ENCODE peak calls at places on chromosomes 6 and 20, in six cellular contexts. One of them, this sample, is unnamed.
A peak's percentile ranks its signal among the peaks of the same experiment; 100 is the strongest.

GRCh38 chr20:57779401-57780003 is 69.7 kb upstream of the PMEPA1 start:
- DNase-seq in upper lobe of left lung: no peak
- DNase-seq in ovary: no peak
- DNase-seq in lower lobe of right lung: no peak
- DNase-seq in CD8-positive, alpha-beta memory T cell: no peak
- DNase-seq in aorta: no peak
- DNase-seq in this sample: no peak

GRCh38 chr6:33851959-33852358 is 48.2 kb upstream of the MLN start:
- DNase-seq in upper lobe of left lung: no peak
- DNase-seq in ovary: no peak
- DNase-seq in lower lobe of right lung: no peak
- DNase-seq in CD8-positive, alpha-beta memory T cell: no peak
- DNase-seq in aorta: no peak
- DNase-seq in this sample: no peak

GRCh38 chr6:81933648-81934047 is 181.2 kb upstream of the TENT5A start:
- DNase-seq in upper lobe of left lung: no peak
- DNase-seq in ovary: no peak
- DNase-seq in lower lobe of right lung: no peak
- DNase-seq in CD8-positive, alpha-beta memory T cell: no peak
- DNase-seq in aorta: no peak
- DNase-seq in this sample: no peak

GRCh38 chr20:25676164-25676809 is 20.4 kb downstream of the ZNF337 start:
- DNase-seq in upper lobe of left lung: no peak
- DNase-seq in ovary: no peak
- DNase-seq in lower lobe of right lung: no peak
- DNase-seq in CD8-positive, alpha-beta memory T cell: no peak
- DNase-seq in aorta: no peak
- DNase-seq in this sample: no peak

GRCh38 chr20:62159835-62160234 is 16.3 kb downstream of the SS18L1 start:
- DNase-seq in upper lobe of left lung: no peak
- DNase-seq in ovary: no peak
- DNase-seq in lower lobe of right lung: no peak
- DNase-seq in CD8-positive, alpha-beta memory T cell: peak; percentile 24
- DNase-seq in aorta: no peak
- DNase-seq in this sample: no peak

GRCh38 chr6:157143171-157143884 is 180.0 kb downstream of the TMEM242 start:
- DNase-seq in upper lobe of left lung: no peak
- DNase-seq in ovary: no peak
- DNase-seq in lower lobe of right lung: no peak
- DNase-seq in CD8-positive, alpha-beta memory T cell: peak; percentile 60
- DNase-seq in aorta: no peak
- DNase-seq in this sample: no peak

GRCh38 chr6:55239099-55239498 is 64.8 kb downstream of the HCRTR2 start:
- DNase-seq in upper lobe of left lung: no peak
- DNase-seq in ovary: no peak
- DNase-seq in lower lobe of right lung: no peak
- DNase-seq in CD8-positive, alpha-beta memory T cell: no peak
- DNase-seq in aorta: no peak
- DNase-seq in this sample: no peak

GRCh38 chr6:152573762-152574161 is 63.4 kb downstream of the SYNE1 start:
- DNase-seq in upper lobe of left lung: no peak
- DNase-seq in ovary: no peak
- DNase-seq in lower lobe of right lung: no peak
- DNase-seq in CD8-positive, alpha-beta memory T cell: no peak
- DNase-seq in aorta: no peak
- DNase-seq in this sample: no peak

GRCh38 chr20:57622579-57623381 is 2.6 kb upstream of the ZBP1 start:
- DNase-seq in upper lobe of left lung: peak; percentile 91
- DNase-seq in ovary: no peak
- DNase-seq in lower lobe of right lung: peak; percentile 76
- DNase-seq in CD8-positive, alpha-beta memory T cell: peak; percentile 48
- DNase-seq in aorta: peak; percentile 80
- DNase-seq in this sample: peak; percentile 36

GRCh38 chr6:96923400-96923799 is 1.1 kb upstream of the KLHL32 start:
- DNase-seq in upper lobe of left lung: no peak
- DNase-seq in ovary: no peak
- DNase-seq in lower lobe of right lung: no peak
- DNase-seq in CD8-positive, alpha-beta memory T cell: no peak
- DNase-seq in aorta: no peak
- DNase-seq in this sample: no peak

GRCh38 chr20:16569218-16570153 is 3.8 kb downstream of the KIF16B start:
- DNase-seq in upper lobe of left lung: no peak
- DNase-seq in ovary: no peak
- DNase-seq in lower lobe of right lung: no peak
- DNase-seq in CD8-positive, alpha-beta memory T cell: no peak
- DNase-seq in aorta: no peak
- DNase-seq in this sample: no peak

GRCh38 chr6:2229742-2230141 is 15.7 kb downstream of the GMDS start:
- DNase-seq in upper lobe of left lung: no peak
- DNase-seq in ovary: no peak
- DNase-seq in lower lobe of right lung: no peak
- DNase-seq in CD8-positive, alpha-beta memory T cell: no peak
- DNase-seq in aorta: no peak
- DNase-seq in this sample: no peak

DNA sequence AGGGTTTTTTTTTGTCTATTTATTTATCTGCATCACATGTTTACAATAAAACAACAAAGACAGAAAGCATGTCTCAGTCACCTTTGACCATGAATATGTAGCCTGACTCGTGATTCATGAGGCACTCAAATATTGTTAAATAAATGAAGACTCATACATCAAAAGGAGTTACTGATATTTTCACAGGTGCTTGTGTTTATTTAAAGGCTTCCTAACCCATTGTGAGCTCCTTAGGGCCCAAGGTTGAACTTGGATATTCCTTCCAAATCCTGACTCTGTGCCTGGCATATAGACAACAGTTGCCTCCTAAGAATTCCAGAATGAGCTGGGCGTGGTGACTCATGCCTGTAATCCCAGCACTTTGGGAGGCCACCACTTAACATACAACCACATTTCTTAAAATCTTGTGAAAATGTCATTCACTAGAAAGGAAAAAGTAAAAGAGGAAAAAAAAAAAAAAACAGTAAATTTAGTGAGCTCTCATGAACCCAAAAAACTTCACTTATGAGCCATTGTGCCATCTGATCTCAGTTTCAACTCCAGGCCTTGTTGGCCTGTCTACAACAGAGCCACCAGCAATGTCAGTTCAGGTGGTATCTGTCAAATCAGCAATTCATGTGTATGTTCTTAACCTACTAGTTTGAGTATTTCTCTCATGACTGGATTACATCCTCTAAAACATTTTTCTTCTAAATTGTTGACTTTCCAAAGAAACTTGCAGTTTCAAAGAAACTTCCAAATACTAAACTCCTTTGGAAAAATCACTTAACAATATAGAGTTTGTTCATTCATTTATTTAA is 162.7 kb upstream of the MARCKS start:
- DNase-seq in upper lobe of left lung: no peak
- DNase-seq in ovary: no peak
- DNase-seq in lower lobe of right lung: no peak
- DNase-seq in CD8-positive, alpha-beta memory T cell: no peak
- DNase-seq in aorta: no peak
- DNase-seq in this sample: no peak
- H3K4me1 ChIP-seq in upper lobe of left lung: no peaks in the 10 kb centered on the region
- H3K4me1 ChIP-seq in ovary: no peaks in the 10 kb centered on the region
- H3K4me1 ChIP-seq in lower lobe of right lung: no peaks in the 10 kb centered on the region
- H3K4me1 ChIP-seq in CD8-positive, alpha-beta memory T cell: no peaks in the 10 kb centered on the region
- H3K4me1 ChIP-seq in aorta: no peaks in the 10 kb centered on the region
- H3K4me1 ChIP-seq in this sample: no peaks in the 10 kb centered on the region

GRCh38 chr20:32742322-32743236 is 688 bp downstream of the COMMD7 start:
- DNase-seq in upper lobe of left lung: no peak
- DNase-seq in ovary: no peak
- DNase-seq in lower lobe of right lung: no peak
- DNase-seq in CD8-positive, alpha-beta memory T cell: no peak
- DNase-seq in aorta: no peak
- DNase-seq in this sample: peak; percentile 17

GRCh38 chr20:32731882-32732266 is 11.4 kb downstream of the COMMD7 start:
- DNase-seq in upper lobe of left lung: no peak
- DNase-seq in ovary: no peak
- DNase-seq in lower lobe of right lung: peak; percentile 68
- DNase-seq in CD8-positive, alpha-beta memory T cell: no peak
- DNase-seq in aorta: no peak
- DNase-seq in this sample: no peak

GRCh38 chr20:32743237-32744112 is at the start of gene COMMD7:
- DNase-seq in upper lobe of left lung: peak; percentile 95
- DNase-seq in ovary: peak; percentile 51
- DNase-seq in lower lobe of right lung: peak; percentile 82
- DNase-seq in CD8-positive, alpha-beta memory T cell: peak; percentile 51
- DNase-seq in aorta: peak; percentile 91
- DNase-seq in this sample: no peak

GRCh38 chr20:32741151-32741550 is 2.1 kb downstream of the COMMD7 start:
- DNase-seq in upper lobe of left lung: no peak
- DNase-seq in ovary: no peak
- DNase-seq in lower lobe of right lung: no peak
- DNase-seq in CD8-positive, alpha-beta memory T cell: no peak
- DNase-seq in aorta: no peak
- DNase-seq in this sample: no peak

DNA sequence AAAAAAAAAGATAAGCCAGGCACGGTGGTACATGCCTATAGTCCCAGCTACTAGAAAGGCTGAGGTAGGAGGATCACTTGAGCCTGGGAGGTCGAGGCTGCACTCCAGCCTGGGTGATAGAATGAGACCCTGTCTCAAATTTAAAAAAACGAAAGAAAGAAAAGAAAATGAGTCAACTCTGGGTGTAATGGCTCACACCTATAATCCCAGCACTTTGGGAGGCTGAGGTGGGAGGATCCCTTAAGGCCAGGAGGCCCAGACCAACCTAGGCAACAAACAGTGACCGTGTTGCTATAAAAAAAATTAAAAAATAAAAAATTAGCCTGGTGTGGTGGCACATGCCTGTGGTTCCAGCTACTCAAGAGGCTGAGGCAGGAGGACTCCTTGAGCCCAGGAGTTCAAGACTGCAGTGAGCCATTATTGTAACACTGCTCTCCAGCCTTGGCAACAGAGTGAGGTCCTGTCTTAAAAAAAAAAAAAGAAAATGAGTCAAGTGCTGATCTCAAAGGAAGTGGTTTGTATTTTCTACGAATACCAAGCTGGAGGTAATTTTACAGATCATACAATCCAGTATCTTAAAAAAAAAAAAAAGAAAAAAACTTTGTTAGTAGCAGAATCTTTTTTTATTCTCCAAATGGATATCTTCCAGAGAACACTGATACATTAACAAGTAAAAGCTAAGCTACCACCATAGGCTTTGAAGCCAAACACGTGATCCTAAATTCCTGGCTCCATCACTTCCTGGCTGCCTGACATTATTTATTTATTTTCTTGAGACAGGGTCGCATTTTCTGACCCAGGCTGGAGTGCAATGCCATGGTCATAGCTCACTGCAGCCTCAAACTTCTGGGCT is 5.7 kb downstream of the COMMD7 start:
- DNase-seq in upper lobe of left lung: no peak
- DNase-seq in ovary: no peak
- DNase-seq in lower lobe of right lung: no peak
- DNase-seq in CD8-positive, alpha-beta memory T cell: peak; percentile 58
- DNase-seq in aorta: no peak
- DNase-seq in this sample: no peak
- H3K4me3 ChIP-seq in upper lobe of left lung: no peak overlapping the region
- H3K4me3 ChIP-seq in ovary: no peak overlapping the region
- H3K4me3 ChIP-seq in lower lobe of right lung: no peak overlapping the region
- H3K4me3 ChIP-seq in CD8-positive, alpha-beta memory T cell: peak overlapping the region; percentile 6
- H3K4me3 ChIP-seq in aorta: no peak overlapping the region
- H3K4me3 ChIP-seq in this sample: no peak overlapping the region

GRCh38 chr6:26534681-26535465 is 3.3 kb upstream of the HMGN4 start:
- DNase-seq in upper lobe of left lung: no peak
- DNase-seq in ovary: no peak
- DNase-seq in lower lobe of right lung: no peak
- DNase-seq in CD8-positive, alpha-beta memory T cell: no peak
- DNase-seq in aorta: no peak
- DNase-seq in this sample: no peak
- H3K4me1 ChIP-seq in upper lobe of left lung: peaks cover 25% of the 10 kb centered on the region
- H3K4me1 ChIP-seq in ovary: peaks cover 4% of the 10 kb centered on the region
- H3K4me1 ChIP-seq in lower lobe of right lung: peaks cover 37% of the 10 kb centered on the region
- H3K4me1 ChIP-seq in CD8-positive, alpha-beta memory T cell: peaks cover 41% of the 10 kb centered on the region
- H3K4me1 ChIP-seq in aorta: peaks cover 1% of the 10 kb centered on the region
- H3K4me1 ChIP-seq in this sample: no peaks in the 10 kb centered on the region

DNA sequence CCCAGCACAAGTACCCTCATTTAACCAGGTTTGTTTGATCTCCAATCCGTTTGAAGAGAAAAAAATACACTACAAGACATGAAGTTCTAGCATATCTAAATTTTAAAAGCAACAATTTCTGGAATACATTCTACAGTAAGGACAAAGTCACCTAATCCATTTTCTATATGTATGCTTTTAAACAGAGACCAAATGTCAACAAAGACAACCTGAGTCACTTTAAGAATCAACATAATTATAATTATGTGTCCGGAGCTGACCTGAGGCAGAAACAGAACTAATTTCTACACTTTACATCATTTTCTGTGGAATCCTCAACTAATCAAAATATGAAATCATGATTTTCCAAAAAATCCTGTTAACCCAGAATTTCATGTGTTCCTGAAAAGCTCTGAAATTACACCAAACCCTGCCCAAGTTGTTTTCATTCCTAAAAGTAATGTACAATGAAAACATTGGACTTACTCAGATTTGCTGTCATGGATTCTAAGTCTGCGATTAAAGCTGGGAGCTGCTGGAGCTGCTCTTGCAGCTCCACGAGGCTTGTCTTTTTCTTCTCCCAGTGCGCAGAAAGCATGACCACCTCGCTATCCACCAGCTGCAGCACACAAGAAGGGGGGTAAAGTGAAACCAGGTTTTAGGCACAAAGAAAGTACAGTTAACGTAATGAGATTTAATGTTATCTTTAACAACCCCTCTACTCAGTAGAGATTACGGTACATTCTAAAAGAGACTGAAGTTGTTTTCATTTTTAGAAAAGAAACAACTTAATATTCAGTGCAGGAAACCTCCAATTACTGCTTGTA is 35.7 kb downstream of the DTNBP1 start:
- DNase-seq in upper lobe of left lung: no peak
- DNase-seq in ovary: no peak
- DNase-seq in lower lobe of right lung: no peak
- DNase-seq in CD8-positive, alpha-beta memory T cell: no peak
- DNase-seq in aorta: no peak
- DNase-seq in this sample: no peak
- H3K4me3 ChIP-seq in upper lobe of left lung: no peak overlapping the region
- H3K4me3 ChIP-seq in ovary: no peak overlapping the region
- H3K4me3 ChIP-seq in lower lobe of right lung: no peak overlapping the region
- H3K4me3 ChIP-seq in CD8-positive, alpha-beta memory T cell: no peak overlapping the region
- H3K4me3 ChIP-seq in aorta: no peak overlapping the region
- H3K4me3 ChIP-seq in this sample: no peak overlapping the region

DNA sequence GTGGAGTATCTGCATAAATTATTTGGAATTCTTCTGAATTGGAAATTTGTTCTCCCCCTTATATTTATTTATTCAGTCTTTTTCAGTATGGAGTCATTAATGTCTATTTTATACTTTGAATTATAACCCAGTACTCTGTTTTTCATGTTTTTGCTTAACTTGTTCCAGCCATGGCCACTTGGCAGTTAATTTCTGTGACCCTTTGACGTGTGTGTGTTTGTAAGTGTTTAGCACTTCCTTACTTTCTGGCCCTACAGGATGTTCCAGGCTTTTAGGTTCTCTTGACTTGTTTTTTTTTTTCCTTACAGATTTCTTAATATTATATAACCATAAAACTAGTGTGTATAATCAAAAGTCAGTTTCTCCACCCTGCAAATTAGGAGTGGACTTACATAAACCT is 24.1 kb downstream of the ENPP1 start:
- DNase-seq in upper lobe of left lung: no peak
- DNase-seq in ovary: no peak
- DNase-seq in lower lobe of right lung: no peak
- DNase-seq in CD8-positive, alpha-beta memory T cell: no peak
- DNase-seq in aorta: no peak
- DNase-seq in this sample: peak; percentile 56
- H3K4me1 ChIP-seq in upper lobe of left lung: no peaks in the 10 kb centered on the region
- H3K4me1 ChIP-seq in ovary: peaks cover 18% of the 10 kb centered on the region
- H3K4me1 ChIP-seq in lower lobe of right lung: no peaks in the 10 kb centered on the region
- H3K4me1 ChIP-seq in CD8-positive, alpha-beta memory T cell: no peaks in the 10 kb centered on the region
- H3K4me1 ChIP-seq in aorta: no peaks in the 10 kb centered on the region
- H3K4me1 ChIP-seq in this sample: peaks cover 5% of the 10 kb centered on the region